ENCODE peak calls at places on chromosome 9, in eight cellular contexts. One of them, this sample, is unnamed.

GRCh38 chr9:9341203-9341602 is 1271.6 kb downstream of the PTPRD start:
- DNase-seq in AG10803: no peak
- DNase-seq in BJ: no peak
- DNase-seq in body of pancreas: no peak
- DNase-seq in HCT116: no peak
- DNase-seq in fibroblast of lung: no peak
- DNase-seq in fibroblast of the aortic adventitia: no peak
- DNase-seq in keratinocyte: no peak
- DNase-seq in this sample: no peak

GRCh38 chr9:76403352-76403751 is 9.1 kb upstream of the RFK start:
- DNase-seq in AG10803: peak
- DNase-seq in BJ: peak
- DNase-seq in body of pancreas: peak
- DNase-seq in HCT116: peak
- DNase-seq in fibroblast of lung: peak
- DNase-seq in fibroblast of the aortic adventitia: peak
- DNase-seq in keratinocyte: no peak
- DNase-seq in this sample: peak

GRCh38 chr9:116450378-116451139 is 236.5 kb upstream of the TRIM32 start:
- DNase-seq in AG10803: peak
- DNase-seq in BJ: no peak
- DNase-seq in body of pancreas: peak
- DNase-seq in HCT116: no peak
- DNase-seq in fibroblast of lung: peak
- DNase-seq in fibroblast of the aortic adventitia: peak
- DNase-seq in keratinocyte: no peak
- DNase-seq in this sample: no peak

GRCh38 chr9:93686880-93687236 is 110.5 kb downstream of the PHF2 start:
- DNase-seq in AG10803: no peak
- DNase-seq in BJ: no peak
- DNase-seq in body of pancreas: no peak
- DNase-seq in HCT116: no peak
- DNase-seq in fibroblast of lung: no peak
- DNase-seq in fibroblast of the aortic adventitia: no peak
- DNase-seq in keratinocyte: no peak
- DNase-seq in this sample: no peak

GRCh38 chr9:92066131-92066530 is 49.1 kb downstream of the SPTLC1 start:
- DNase-seq in AG10803: no peak
- DNase-seq in BJ: no peak
- DNase-seq in body of pancreas: no peak
- DNase-seq in HCT116: no peak
- DNase-seq in fibroblast of lung: no peak
- DNase-seq in fibroblast of the aortic adventitia: no peak
- DNase-seq in keratinocyte: no peak
- DNase-seq in this sample: peak

GRCh38 chr9:71850996-71851395 is 60.0 kb downstream of the ABHD17B start:
- DNase-seq in AG10803: no peak
- DNase-seq in BJ: no peak
- DNase-seq in body of pancreas: no peak
- DNase-seq in HCT116: no peak
- DNase-seq in fibroblast of lung: no peak
- DNase-seq in fibroblast of the aortic adventitia: no peak
- DNase-seq in keratinocyte: no peak
- DNase-seq in this sample: no peak

GRCh38 chr9:72205513-72205912 is 56.3 kb downstream of the GDA start:
- DNase-seq in AG10803: no peak
- DNase-seq in BJ: no peak
- DNase-seq in body of pancreas: peak
- DNase-seq in HCT116: no peak
- DNase-seq in fibroblast of lung: no peak
- DNase-seq in fibroblast of the aortic adventitia: peak
- DNase-seq in keratinocyte: no peak
- DNase-seq in this sample: no peak

GRCh38 chr9:110578896-110579752 is at the start of gene SVEP1:
- DNase-seq in AG10803: peak
- DNase-seq in BJ: no peak
- DNase-seq in body of pancreas: peak
- DNase-seq in HCT116: no peak
- DNase-seq in fibroblast of lung: peak
- DNase-seq in fibroblast of the aortic adventitia: peak
- DNase-seq in keratinocyte: no peak
- DNase-seq in this sample: peak

GRCh38 chr9:129752915-129753724 is at the start of gene PTGES:
- DNase-seq in AG10803: peak
- DNase-seq in BJ: peak
- DNase-seq in body of pancreas: peak
- DNase-seq in HCT116: peak
- DNase-seq in fibroblast of lung: peak
- DNase-seq in fibroblast of the aortic adventitia: peak
- DNase-seq in keratinocyte: no peak
- DNase-seq in this sample: peak

GRCh38 chr9:117521293-117521692 is 106.4 kb upstream of the ASTN2 start:
- DNase-seq in AG10803: no peak
- DNase-seq in BJ: no peak
- DNase-seq in body of pancreas: no peak
- DNase-seq in HCT116: no peak
- DNase-seq in fibroblast of lung: no peak
- DNase-seq in fibroblast of the aortic adventitia: no peak
- DNase-seq in keratinocyte: no peak
- DNase-seq in this sample: no peak

GRCh38 chr9:127980056-127980705 is 608 bp downstream of the EEIG1 start:
- DNase-seq in AG10803: no peak
- DNase-seq in BJ: no peak
- DNase-seq in body of pancreas: peak
- DNase-seq in HCT116: no peak
- DNase-seq in fibroblast of lung: no peak
- DNase-seq in fibroblast of the aortic adventitia: no peak
- DNase-seq in keratinocyte: no peak
- DNase-seq in this sample: peak

GRCh38 chr9:69976165-69976564 is 67.5 kb upstream of the MAMDC2 start:
- DNase-seq in AG10803: peak
- DNase-seq in BJ: peak
- DNase-seq in body of pancreas: no peak
- DNase-seq in HCT116: peak
- DNase-seq in fibroblast of lung: peak
- DNase-seq in fibroblast of the aortic adventitia: peak
- DNase-seq in keratinocyte: peak
- DNase-seq in this sample: peak

GRCh38 chr9:70971698-70972097 is 149.7 kb downstream of the TRPM3 start:
- DNase-seq in AG10803: no peak
- DNase-seq in BJ: no peak
- DNase-seq in body of pancreas: no peak
- DNase-seq in HCT116: no peak
- DNase-seq in fibroblast of lung: no peak
- DNase-seq in fibroblast of the aortic adventitia: no peak
- DNase-seq in keratinocyte: no peak
- DNase-seq in this sample: no peak

GRCh38 chr9:5920860-5921328 is 30.2 kb downstream of the MLANA start:
- DNase-seq in AG10803: peak
- DNase-seq in BJ: peak
- DNase-seq in body of pancreas: no peak
- DNase-seq in HCT116: no peak
- DNase-seq in fibroblast of lung: peak
- DNase-seq in fibroblast of the aortic adventitia: peak
- DNase-seq in keratinocyte: no peak
- DNase-seq in this sample: no peak

GRCh38 chr9:38641985-38642864 is 21.8 kb upstream of the ANKRD18A start:
- DNase-seq in AG10803: peak
- DNase-seq in BJ: no peak
- DNase-seq in body of pancreas: peak
- DNase-seq in HCT116: peak
- DNase-seq in fibroblast of lung: peak
- DNase-seq in fibroblast of the aortic adventitia: peak
- DNase-seq in keratinocyte: no peak
- DNase-seq in this sample: peak

GRCh38 chr9:127066775-127067111 is 55.7 kb downstream of the ANGPTL2 start:
- DNase-seq in AG10803: peak
- DNase-seq in BJ: no peak
- DNase-seq in body of pancreas: no peak
- DNase-seq in HCT116: no peak
- DNase-seq in fibroblast of lung: peak
- DNase-seq in fibroblast of the aortic adventitia: peak
- DNase-seq in keratinocyte: no peak
- DNase-seq in this sample: peak

GRCh38 chr9:128151343-128152132 is 2.3 kb downstream of the LCN2 start:
- DNase-seq in AG10803: no peak
- DNase-seq in BJ: no peak
- DNase-seq in body of pancreas: no peak
- DNase-seq in HCT116: no peak
- DNase-seq in fibroblast of lung: no peak
- DNase-seq in fibroblast of the aortic adventitia: no peak
- DNase-seq in keratinocyte: no peak
- DNase-seq in this sample: no peak

GRCh38 chr9:1208185-1208584 is 158.0 kb downstream of the DMRT2 start:
- DNase-seq in AG10803: peak
- DNase-seq in BJ: peak
- DNase-seq in body of pancreas: no peak
- DNase-seq in HCT116: no peak
- DNase-seq in fibroblast of lung: peak
- DNase-seq in fibroblast of the aortic adventitia: peak
- DNase-seq in keratinocyte: no peak
- DNase-seq in this sample: peak

GRCh38 chr9:126629007-126629674 is 15.4 kb downstream of the LMX1B start:
- DNase-seq in AG10803: no peak
- DNase-seq in BJ: no peak
- DNase-seq in body of pancreas: no peak
- DNase-seq in HCT116: no peak
- DNase-seq in fibroblast of lung: no peak
- DNase-seq in fibroblast of the aortic adventitia: no peak
- DNase-seq in keratinocyte: no peak
- DNase-seq in this sample: no peak

GRCh38 chr9:128807827-128808226 is 10.5 kb upstream of the ENDOG start:
- DNase-seq in AG10803: no peak
- DNase-seq in BJ: no peak
- DNase-seq in body of pancreas: no peak
- DNase-seq in HCT116: no peak
- DNase-seq in fibroblast of lung: no peak
- DNase-seq in fibroblast of the aortic adventitia: no peak
- DNase-seq in keratinocyte: no peak
- DNase-seq in this sample: no peak

GRCh38 chr9:34611811-34612787 is at the start of gene RPP25L:
- DNase-seq in AG10803: peak
- DNase-seq in BJ: peak
- DNase-seq in body of pancreas: peak
- DNase-seq in HCT116: peak
- DNase-seq in fibroblast of lung: peak
- DNase-seq in fibroblast of the aortic adventitia: peak
- DNase-seq in keratinocyte: no peak
- DNase-seq in this sample: peak

GRCh38 chr9:36603006-36603405 is 30.3 kb downstream of the MELK start:
- DNase-seq in AG10803: peak
- DNase-seq in BJ: no peak
- DNase-seq in body of pancreas: no peak
- DNase-seq in HCT116: no peak
- DNase-seq in fibroblast of lung: peak
- DNase-seq in fibroblast of the aortic adventitia: peak
- DNase-seq in keratinocyte: no peak
- DNase-seq in this sample: peak

GRCh38 chr9:20884985-20885593 is 146.4 kb downstream of the HACD4 start:
- DNase-seq in AG10803: peak
- DNase-seq in BJ: no peak
- DNase-seq in body of pancreas: peak
- DNase-seq in HCT116: peak
- DNase-seq in fibroblast of lung: peak
- DNase-seq in fibroblast of the aortic adventitia: peak
- DNase-seq in keratinocyte: peak
- DNase-seq in this sample: peak

GRCh38 chr9:108756746-108757490 is 98.9 kb downstream of the ACTL7B start:
- DNase-seq in AG10803: no peak
- DNase-seq in BJ: no peak
- DNase-seq in body of pancreas: no peak
- DNase-seq in HCT116: peak
- DNase-seq in fibroblast of lung: no peak
- DNase-seq in fibroblast of the aortic adventitia: no peak
- DNase-seq in keratinocyte: no peak
- DNase-seq in this sample: no peak
- TF ChIP-seq CTCF in AG10803: no peak
- TF ChIP-seq CTCF in BJ: no peak
- TF ChIP-seq CTCF in body of pancreas: no peak
- TF ChIP-seq CTCF in HCT116: peak
- TF ChIP-seq CTCF in fibroblast of lung: no peak
- TF ChIP-seq CTCF in fibroblast of the aortic adventitia: peak
- TF ChIP-seq CTCF in keratinocyte: peak
- TF ChIP-seq CTCF in this sample: peak

GRCh38 chr9:2241875-2242741 is 227.0 kb downstream of the SMARCA2 start:
- DNase-seq in AG10803: peak
- DNase-seq in BJ: no peak
- DNase-seq in body of pancreas: peak
- DNase-seq in HCT116: peak
- DNase-seq in fibroblast of lung: peak
- DNase-seq in fibroblast of the aortic adventitia: peak
- DNase-seq in keratinocyte: peak
- DNase-seq in this sample: peak
- TF ChIP-seq CTCF in AG10803: peak
- TF ChIP-seq CTCF in BJ: peak
- TF ChIP-seq CTCF in body of pancreas: no peak
- TF ChIP-seq CTCF in HCT116: no peak
- TF ChIP-seq CTCF in fibroblast of lung: peak
- TF ChIP-seq CTCF in fibroblast of the aortic adventitia: no peak
- TF ChIP-seq CTCF in keratinocyte: no peak
- TF ChIP-seq CTCF in this sample: no peak

DNA sequence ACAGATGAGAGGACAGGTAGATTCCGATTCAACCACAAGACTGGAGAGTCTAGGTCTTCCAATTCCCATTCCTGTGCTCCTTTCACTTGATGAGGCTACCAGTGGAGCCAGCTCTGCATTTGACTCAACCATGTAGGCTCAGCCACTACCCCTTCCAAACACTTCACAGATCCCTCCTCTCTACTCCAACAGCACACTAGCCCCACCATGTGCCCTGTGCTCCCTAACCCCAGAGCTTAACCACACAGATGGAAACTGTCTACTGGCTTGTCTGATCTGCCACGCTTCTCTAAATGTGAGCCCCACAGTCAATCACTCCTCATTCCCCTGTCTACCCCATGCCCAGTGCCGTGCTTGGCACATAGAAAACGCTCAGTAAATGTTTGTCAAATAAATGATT is 508.2 kb downstream of the CDK5RAP2 start:
- DNase-seq in AG10803: no peak
- DNase-seq in BJ: no peak
- DNase-seq in body of pancreas: no peak
- DNase-seq in HCT116: no peak
- DNase-seq in fibroblast of lung: no peak
- DNase-seq in fibroblast of the aortic adventitia: no peak
- DNase-seq in keratinocyte: no peak
- DNase-seq in this sample: no peak
- TF ChIP-seq CTCF in AG10803: no peak
- TF ChIP-seq CTCF in BJ: no peak
- TF ChIP-seq CTCF in body of pancreas: no peak
- TF ChIP-seq CTCF in HCT116: no peak
- TF ChIP-seq CTCF in fibroblast of lung: no peak
- TF ChIP-seq CTCF in fibroblast of the aortic adventitia: no peak
- TF ChIP-seq CTCF in keratinocyte: no peak
- TF ChIP-seq CTCF in this sample: no peak

DNA sequence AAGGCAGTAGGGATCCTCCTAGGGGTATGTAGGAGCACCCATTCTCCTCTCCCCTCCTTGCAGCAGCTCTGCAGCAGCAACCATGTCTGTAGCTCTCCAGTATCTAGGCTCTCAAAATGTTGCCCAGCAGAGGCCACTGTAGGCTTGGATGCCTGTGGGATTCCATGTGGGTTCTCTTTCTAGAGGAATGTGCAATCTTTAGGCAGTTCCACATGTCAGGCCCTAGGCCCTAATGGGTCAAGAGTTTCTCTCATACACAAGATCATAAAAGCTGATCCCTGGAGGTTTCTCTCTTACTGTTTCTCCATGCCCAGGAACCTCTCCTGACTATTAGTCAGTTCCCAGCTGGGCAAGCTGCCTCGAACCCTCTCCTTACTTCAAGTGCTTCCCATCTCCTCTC is 215.8 kb downstream of the FRMD3 start:
- DNase-seq in AG10803: peak
- DNase-seq in BJ: no peak
- DNase-seq in body of pancreas: no peak
- DNase-seq in HCT116: no peak
- DNase-seq in fibroblast of lung: no peak
- DNase-seq in fibroblast of the aortic adventitia: no peak
- DNase-seq in keratinocyte: no peak
- DNase-seq in this sample: peak
- TF ChIP-seq CTCF in AG10803: peak
- TF ChIP-seq CTCF in BJ: peak
- TF ChIP-seq CTCF in body of pancreas: no peak
- TF ChIP-seq CTCF in HCT116: no peak
- TF ChIP-seq CTCF in fibroblast of lung: no peak
- TF ChIP-seq CTCF in fibroblast of the aortic adventitia: no peak
- TF ChIP-seq CTCF in keratinocyte: no peak
- TF ChIP-seq CTCF in this sample: no peak

This sample was measured in fibroblast of villous mesenchyme.